ENCODE peak calls at places on chromosomes 11 and 22, in seven cellular contexts. O, A, N, L, Y, J and W are unnamed samples.

GRCh38 chr11:102111011-102111786 is 952 bp downstream of the YAP1 start:
- DNase-seq in Y (no peak), L (peak), A (peak), O (peak), J (peak), N (peak), W (peak)

GRCh38 chr11:14746857-14747256 is 103.3 kb downstream of the PDE3B start:
- DNase-seq in J (no peak), Y (no peak), N (no peak), A (no peak), O (no peak), L (no peak), W (no peak)

GRCh38 chr11:115409691-115410220 is 94.5 kb downstream of the CADM1 start:
- DNase-seq in J (no peak), A (no peak), O (no peak), Y (no peak), N (no peak), L (no peak), W (no peak)

GRCh38 chr22:48753381-48753730 is 1074.3 kb downstream of the BRD1 start:
- DNase-seq in Y (no peak), J (no peak), A (no peak), O (no peak), N (no peak), L (no peak), W (no peak)

GRCh38 chr11:113667801-113668200 is 38.3 kb downstream of the TMPRSS5 start:
- DNase-seq in O (no peak), A (no peak), N (no peak), J (no peak), Y (no peak), L (no peak), W (no peak)

GRCh38 chr22:39985383-39986045 is 9.2 kb upstream of the FAM83F start:
- DNase-seq in J (no peak), L (no peak), A (no peak), N (no peak), Y (no peak), O (no peak), W (no peak)

GRCh38 chr22:43183496-43184263 is 3.3 kb downstream of the TTLL12 start:
- DNase-seq in J (no peak), A (no peak), O (no peak), L (peak), Y (no peak), N (no peak), W (no peak)

GRCh38 chr11:67438121-67438902 is 830 bp upstream of the PTPRCAP start:
- DNase-seq in Y (peak), L (no peak), N (no peak), J (no peak), O (no peak), A (no peak), W (no peak)

GRCh38 chr22:36807627-36808026 is 9.2 kb downstream of the PVALB start:
- DNase-seq in L (no peak), Y (no peak), N (no peak), O (no peak), J (no peak), A (no peak), W (no peak)

GRCh38 chr22:48798281-48799226 is 1029.1 kb downstream of the BRD1 start:
- DNase-seq in N (no peak), Y (no peak), O (no peak), A (no peak), J (no peak), L (no peak), W (no peak)

GRCh38 chr22:29375436-29376076 is 12.8 kb downstream of the AP1B1 start:
- DNase-seq in A (no peak), J (no peak), O (no peak), L (peak), N (no peak), Y (no peak), W (no peak)

GRCh38 chr11:111707039-111707690 is 59.0 kb downstream of the PPP2R1B start:
- DNase-seq in L (peak), N (peak), Y (no peak), J (no peak), A (no peak), O (no peak), W (no peak)

GRCh38 chr22:19375435-19375834 is 56.1 kb downstream of the HIRA start:
- DNase-seq in Y (no peak), L (no peak), A (no peak), J (no peak), N (no peak), O (no peak), W (no peak)

DNA sequence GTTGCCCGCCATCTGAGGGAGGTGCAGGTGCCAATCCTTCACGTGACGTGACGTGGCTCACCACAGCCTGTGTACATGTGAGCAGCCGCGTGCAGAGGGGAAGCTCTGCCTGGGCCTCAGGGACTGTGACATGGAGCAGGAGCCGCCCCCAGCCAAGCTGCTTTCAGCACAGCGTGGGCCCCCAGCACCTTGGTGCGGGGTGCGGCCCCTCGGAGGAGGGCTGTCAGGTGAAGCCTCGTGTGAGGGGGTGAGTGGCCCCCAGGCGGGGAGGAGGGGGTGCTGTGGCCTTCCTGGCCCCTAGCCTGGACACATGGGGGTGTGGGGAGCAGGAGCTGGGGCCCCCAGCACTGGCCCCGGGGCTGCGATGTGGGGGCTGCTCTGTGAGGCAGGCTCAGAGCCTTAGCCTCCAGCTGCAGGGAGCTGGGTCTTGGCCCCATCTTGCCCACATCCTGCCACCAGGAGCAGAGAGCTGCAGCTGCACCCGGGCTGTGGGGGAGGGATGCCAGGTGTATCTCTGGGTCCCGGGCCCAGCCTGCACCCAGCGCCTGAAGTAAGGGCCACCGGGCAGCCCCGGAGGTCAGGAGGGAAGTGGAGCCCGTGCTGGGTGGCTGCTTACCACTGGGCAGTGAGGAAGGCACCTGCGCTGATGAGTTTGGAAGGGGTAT is at the start of gene ADORA2A:
- DNase-seq in Y (peak), J (no peak), A (peak), L (no peak), O (no peak), N (no peak), W (no peak)
- TF ChIP-seq CTCF in Y (no peak), J (no peak), A (no peak), L (no peak), O (no peak), N (no peak), W (no peak)

DNA sequence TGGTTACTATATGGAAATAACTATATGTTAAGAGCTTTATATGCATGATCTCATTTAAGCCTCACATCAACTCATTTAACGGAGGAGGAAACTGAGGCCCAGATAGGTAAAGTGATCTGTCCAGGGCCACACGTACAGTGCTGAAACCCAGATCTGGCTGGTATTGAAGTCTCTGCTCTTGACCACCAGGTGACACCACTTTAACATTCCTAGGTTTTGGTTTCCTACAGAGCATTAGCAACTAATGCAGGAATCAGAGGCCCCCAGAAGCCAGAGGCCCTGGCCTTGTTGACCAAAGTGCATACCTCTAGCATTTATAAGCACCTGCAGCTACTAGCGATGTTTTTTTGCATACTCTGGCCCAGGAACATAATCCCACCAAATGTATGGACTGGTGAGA is 12.9 kb upstream of the LIMK2 start:
- DNase-seq in Y (no peak), J (no peak), A (no peak), L (no peak), N (no peak), O (no peak), W (no peak)
- TF ChIP-seq CTCF in Y (no peak), J (no peak), A (peak), L (no peak), N (no peak), O (no peak), W (peak)

GRCh38 chr11:88487646-88488045 is 150.1 kb upstream of the CTSC start:
- DNase-seq in J (no peak), A (no peak), N (no peak), L (no peak), Y (no peak), O (no peak), W (no peak)
- TF ChIP-seq CTCF in J (no peak), A (no peak), N (no peak), L (no peak), Y (no peak), O (no peak), W (no peak)

DNA sequence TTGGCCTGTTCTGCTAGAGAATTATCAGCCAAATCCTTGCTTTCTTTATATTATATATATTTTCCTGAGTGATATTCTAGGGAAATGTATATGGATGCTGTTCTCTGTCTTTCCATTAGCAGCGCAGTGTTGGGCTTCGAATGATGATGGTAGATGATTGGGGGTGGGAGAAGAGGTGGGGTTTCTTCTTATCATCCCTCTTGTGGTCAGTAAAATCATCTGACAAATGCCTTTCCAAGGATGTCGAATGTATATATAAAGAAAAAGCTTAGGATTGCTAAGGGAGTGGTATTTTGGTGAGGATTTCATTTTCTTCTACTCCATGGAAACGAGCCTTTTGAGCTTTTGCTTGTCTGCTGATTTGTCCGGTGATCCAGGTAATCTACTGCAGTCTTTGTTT is 48.9 kb downstream of the ARHGEF12 start:
- DNase-seq in N (no peak), Y (no peak), O (no peak), A (no peak), J (no peak), L (no peak), W (no peak)
- TF ChIP-seq CTCF in N (no peak), Y (no peak), O (no peak), A (no peak), J (no peak), L (no peak), W (no peak)

GRCh38 chr11:1450958-1451710 is 35.4 kb downstream of the MOB2 start:
- DNase-seq in O (no peak), A (no peak), L (no peak), J (no peak), Y (no peak), N (no peak), W (peak)

GRCh38 chr11:1450344-1450875 is 36.2 kb downstream of the MOB2 start:
- DNase-seq in A (no peak), L (no peak), O (no peak), N (no peak), J (no peak), Y (no peak), W (no peak)

GRCh38 chr11:1449516-1450270 is 36.9 kb downstream of the MOB2 start:
- DNase-seq in L (no peak), Y (no peak), J (no peak), A (no peak), O (no peak), N (no peak), W (no peak)

GRCh38 chr11:1448166-1448825 is 38.3 kb downstream of the MOB2 start:
- DNase-seq in Y (no peak), O (no peak), N (no peak), J (no peak), L (no peak), A (no peak), W (no peak)

DNA sequence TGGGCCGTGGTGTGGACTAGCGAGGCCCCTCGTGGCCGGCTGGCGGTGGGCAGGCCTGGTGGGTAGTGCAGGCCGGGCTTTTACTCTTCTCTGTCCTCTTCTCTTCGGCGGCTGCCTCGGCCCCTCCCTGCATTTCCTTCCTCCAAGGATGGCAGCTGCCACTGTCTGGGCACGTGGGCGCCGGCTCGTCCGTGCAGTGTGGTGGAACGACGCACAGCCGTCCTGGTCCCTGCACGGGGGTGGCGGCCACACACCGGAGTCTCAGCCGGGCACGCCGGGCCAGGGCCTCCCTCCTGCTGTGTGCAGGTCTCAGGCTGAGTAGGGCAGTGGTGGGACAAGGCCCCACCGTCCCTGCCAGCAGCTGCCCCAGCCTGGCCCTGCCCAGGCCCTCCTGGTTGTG is 37.7 kb downstream of the MOB2 start:
- DNase-seq in J (no peak), N (no peak), Y (no peak), O (no peak), A (no peak), L (no peak), W (no peak)
- TF ChIP-seq CTCF in J (no peak), N (no peak), Y (no peak), O (no peak), A (no peak), L (no peak), W (no peak)

GRCh38 chr11:70431611-70432010 is 33.3 kb downstream of the CTTN start:
- DNase-seq in N (no peak), L (no peak), O (no peak), Y (no peak), A (no peak), J (no peak), W (no peak)
- TF ChIP-seq CTCF in N (no peak), L (no peak), O (no peak), Y (no peak), A (no peak), J (no peak), W (no peak)

GRCh38 chr22:32605576-32605975 is 131.0 kb downstream of the FBXO7 start:
- DNase-seq in N (no peak), O (no peak), A (no peak), L (no peak), Y (no peak), J (no peak), W (no peak)

GRCh38 chr22:32596471-32596870 is 121.9 kb downstream of the FBXO7 start:
- DNase-seq in L (no peak), Y (no peak), A (no peak), J (no peak), O (no peak), N (no peak), W (no peak)

GRCh38 chr22:32602154-32602553 is 127.5 kb downstream of the FBXO7 start:
- DNase-seq in A (no peak), O (no peak), N (no peak), L (no peak), Y (no peak), J (no peak), W (no peak)

GRCh38 chr22:32603651-32604540 is 129.3 kb downstream of the FBXO7 start:
- DNase-seq in O (no peak), A (no peak), L (no peak), N (no peak), Y (no peak), J (no peak), W (no peak)

GRCh38 chr22:32600184-32600583 is 125.6 kb downstream of the FBXO7 start:
- DNase-seq in A (no peak), L (no peak), O (no peak), J (no peak), Y (no peak), N (no peak), W (no peak)
- TF ChIP-seq CTCF in A (no peak), L (no peak), O (no peak), J (no peak), Y (no peak), N (no peak), W (no peak)